ENCODE peak calls at places on chromosomes 13 and 19, in ten cellular contexts. M is A673; A is psoas muscle; Q is fibroblast of lung; U is heart left ventricle; P is AG09309; T is stomach; C is CD8-positive, alpha-beta T cell; O is cardiac muscle cell; W is endothelial cell of umbilical vein. J is an unnamed sample.

GRCh38 chr13:79149210-79149609 is 256.8 kb downstream of the RBM26 start:
- DNase-seq in M (no peak), A (no peak), Q (no peak), U (no peak), P (no peak), T (no peak), C (no peak), O (no peak), W (no peak), J (no peak)

GRCh38 chr13:73060251-73061160 is 1.7 kb downstream of the KLF5 start:
- DNase-seq in M (peak), A (peak), Q (peak), U (peak), P (peak), T (no peak), C (no peak), O (no peak), W (peak), J (no peak)

GRCh38 chr19:6313398-6313969 is 19.9 kb downstream of the ACER1 start:
- DNase-seq in M (no peak), A (no peak), Q (no peak), U (no peak), P (no peak), T (no peak), C (no peak), O (no peak), W (no peak), J (no peak)

GRCh38 chr13:20709782-20710181 is 6.3 kb downstream of the IL17D start:
- DNase-seq in M (no peak), A (no peak), Q (no peak), U (no peak), P (no peak), T (no peak), C (no peak), O (no peak), W (no peak), J (no peak)

GRCh38 chr13:113275387-113275786 is 21.7 kb upstream of the LAMP1 start:
- DNase-seq in M (peak), A (peak), Q (peak), U (no peak), P (peak), T (peak), C (peak), O (peak), W (peak), J (no peak)

GRCh38 chr19:36060430-36060829 is 5.7 kb downstream of the WDR62 start:
- DNase-seq in M (peak), A (peak), Q (peak), U (peak), P (peak), T (peak), C (no peak), O (peak), W (peak), J (no peak)

GRCh38 chr19:4083677-4084546 is 17.2 kb upstream of the ZBTB7A start:
- DNase-seq in M (no peak), A (peak), Q (no peak), U (peak), P (no peak), T (peak), C (peak), O (no peak), W (no peak), J (no peak)

GRCh38 chr19:45645631-45646344 is 6.6 kb upstream of the EML2 start:
- DNase-seq in M (peak), A (peak), Q (peak), U (peak), P (no peak), T (peak), C (peak), O (peak), W (peak), J (peak)

GRCh38 chr19:30227661-30228112 is 144.5 kb upstream of the ZNF536 start:
- DNase-seq in M (peak), A (peak), Q (peak), U (peak), P (no peak), T (peak), C (no peak), O (peak), W (peak), J (peak)

GRCh38 chr19:1038995-1039645 is 787 bp upstream of the ABCA7 start:
- DNase-seq in M (no peak), A (peak), Q (peak), U (no peak), P (no peak), T (no peak), C (no peak), O (no peak), W (no peak), J (no peak)

GRCh38 chr19:18290250-18291018 is 9.0 kb upstream of the JUND start:
- DNase-seq in M (no peak), A (no peak), Q (peak), U (no peak), P (no peak), T (peak), C (peak), O (no peak), W (no peak), J (no peak)

GRCh38 chr13:113534236-113534860 is 43.8 kb upstream of the DCUN1D2 start:
- DNase-seq in M (no peak), A (no peak), Q (no peak), U (no peak), P (no peak), T (no peak), C (no peak), O (no peak), W (no peak), J (no peak)

GRCh38 chr13:51330741-51331140 is 8.8 kb upstream of the SERPINE3 start:
- DNase-seq in M (no peak), A (no peak), Q (peak), U (no peak), P (peak), T (no peak), C (no peak), O (no peak), W (no peak), J (no peak)

GRCh38 chr19:2170219-2170618 is 6.5 kb downstream of the DOT1L start:
- DNase-seq in M (no peak), A (no peak), Q (no peak), U (no peak), P (no peak), T (no peak), C (no peak), O (no peak), W (no peak), J (no peak)

GRCh38 chr13:25064396-25064795 is 31.5 kb upstream of the PABPC3 start:
- DNase-seq in M (no peak), A (no peak), Q (no peak), U (no peak), P (no peak), T (no peak), C (no peak), O (no peak), W (no peak), J (no peak)

GRCh38 chr19:50818859-50819472 is 4.6 kb downstream of the KLK1 start:
- DNase-seq in M (no peak), A (no peak), Q (no peak), U (no peak), P (no peak), T (no peak), C (no peak), O (no peak), W (no peak), J (no peak)

GRCh38 chr13:81957121-81957520 is 1616.2 kb upstream of the SPRY2 start:
- DNase-seq in M (no peak), A (no peak), Q (no peak), U (no peak), P (no peak), T (no peak), C (no peak), O (no peak), W (no peak), J (no peak)

GRCh38 chr13:99442273-99442895 is 58.9 kb upstream of the TM9SF2 start:
- DNase-seq in M (peak), A (no peak), Q (peak), U (no peak), P (no peak), T (peak), C (no peak), O (peak), W (peak), J (no peak)

GRCh38 chr19:18514800-18515682 is 6.8 kb downstream of the ELL start:
- DNase-seq in M (no peak), A (no peak), Q (no peak), U (peak), P (no peak), T (peak), C (no peak), O (peak), W (peak), J (peak)

GRCh38 chr13:79782541-79783216 is 301.7 kb downstream of the NDFIP2 start:
- DNase-seq in M (no peak), A (no peak), Q (peak), U (peak), P (no peak), T (peak), C (no peak), O (peak), W (peak), J (no peak)

GRCh38 chr13:90365130-90365529 is 982.4 kb upstream of the MIR17HG start:
- DNase-seq in M (no peak), A (no peak), Q (peak), U (no peak), P (no peak), T (no peak), C (no peak), O (no peak), W (no peak), J (no peak)

GRCh38 chr13:42907745-42908144 is 84.3 kb downstream of the EPSTI1 start:
- DNase-seq in M (no peak), A (no peak), Q (no peak), U (no peak), P (no peak), T (no peak), C (no peak), O (no peak), W (no peak), J (no peak)

GRCh38 chr19:34317311-34317927 is 47.6 kb upstream of the GPI start:
- DNase-seq in M (peak), A (no peak), Q (peak), U (no peak), P (no peak), T (no peak), C (peak), O (no peak), W (peak), J (no peak)

GRCh38 chr13:79044415-79044814 is 361.6 kb downstream of the RBM26 start:
- DNase-seq in M (no peak), A (no peak), Q (no peak), U (no peak), P (no peak), T (no peak), C (no peak), O (no peak), W (no peak), J (no peak)

GRCh38 chr13:31199849-31200635 is at the start of gene B3GLCT:
- DNase-seq in M (peak), A (peak), Q (peak), U (peak), P (no peak), T (peak), C (peak), O (peak), W (peak), J (peak)

GRCh38 chr19:47573076-47574026 is at the start of gene ZNF541:
- DNase-seq in M (peak), A (peak), Q (peak), U (peak), P (no peak), T (peak), C (peak), O (no peak), W (peak), J (peak)

GRCh38 chr13:52159159-52159982 is at the start of gene NEK3:
- DNase-seq in M (peak), A (peak), Q (peak), U (peak), P (no peak), T (peak), C (peak), O (peak), W (peak), J (peak)

GRCh38 chr19:40465025-40465780 is at the start of gene BLVRB:
- DNase-seq in M (peak), A (no peak), Q (peak), U (no peak), P (peak), T (no peak), C (no peak), O (no peak), W (no peak), J (no peak)

GRCh38 chr19:48926909-48927308 is 6.6 kb upstream of the DHDH start:
- DNase-seq in M (peak), A (no peak), Q (peak), U (no peak), P (peak), T (peak), C (no peak), O (no peak), W (peak), J (peak)

GRCh38 chr13:100196380-100196779 is 107.5 kb downstream of the PCCA start:
- DNase-seq in M (no peak), A (no peak), Q (no peak), U (no peak), P (no peak), T (no peak), C (no peak), O (no peak), W (no peak), J (no peak)

GRCh38 chr19:41427647-41428480 is 690 bp upstream of the B3GNT8 start:
- DNase-seq in M (peak), A (no peak), Q (no peak), U (peak), P (no peak), T (no peak), C (peak), O (peak), W (peak), J (peak)

GRCh38 chr13:29802621-29803020 is 47.8 kb downstream of the UBL3 start:
- DNase-seq in M (no peak), A (no peak), Q (peak), U (no peak), P (no peak), T (no peak), C (no peak), O (no peak), W (no peak), J (no peak)

GRCh38 chr13:40017662-40018262 is 362.3 kb downstream of the COG6 start:
- DNase-seq in M (no peak), A (no peak), Q (no peak), U (no peak), P (no peak), T (no peak), C (no peak), O (no peak), W (no peak), J (no peak)

GRCh38 chr13:106210327-106210726 is 325.1 kb downstream of the EFNB2 start:
- DNase-seq in M (no peak), A (no peak), Q (peak), U (no peak), P (no peak), T (no peak), C (no peak), O (peak), W (no peak), J (no peak)

DNA sequence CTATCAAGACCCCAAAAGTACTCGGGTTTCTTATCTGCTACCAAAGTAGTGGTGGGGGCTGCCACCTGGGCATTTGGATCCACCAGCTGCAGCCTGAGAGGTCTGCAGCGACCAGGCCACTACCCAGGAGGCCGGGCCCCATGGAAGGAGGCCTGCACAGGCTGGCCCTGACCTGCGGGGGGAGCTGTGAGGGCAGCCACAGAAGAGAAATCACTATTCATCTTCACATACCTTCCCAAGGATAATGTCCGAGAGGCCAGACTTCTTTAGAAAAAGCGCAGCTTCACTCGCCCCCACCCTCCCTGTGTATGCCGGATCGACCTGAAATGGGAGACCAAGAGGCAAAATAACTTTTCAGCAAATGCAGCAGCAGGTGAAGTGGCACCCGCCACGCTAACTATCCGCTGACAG is 30.1 kb downstream of the EPS15L1 start:
- DNase-seq in M (peak), A (no peak), Q (no peak), U (no peak), P (no peak), T (no peak), C (no peak), O (peak), W (peak), J (no peak)
- TF ChIP-seq CTCF in M (peak), A (peak), Q (peak), U (peak), P (peak), T (peak), C (peak), O (peak), W (peak), J (no peak)

DNA sequence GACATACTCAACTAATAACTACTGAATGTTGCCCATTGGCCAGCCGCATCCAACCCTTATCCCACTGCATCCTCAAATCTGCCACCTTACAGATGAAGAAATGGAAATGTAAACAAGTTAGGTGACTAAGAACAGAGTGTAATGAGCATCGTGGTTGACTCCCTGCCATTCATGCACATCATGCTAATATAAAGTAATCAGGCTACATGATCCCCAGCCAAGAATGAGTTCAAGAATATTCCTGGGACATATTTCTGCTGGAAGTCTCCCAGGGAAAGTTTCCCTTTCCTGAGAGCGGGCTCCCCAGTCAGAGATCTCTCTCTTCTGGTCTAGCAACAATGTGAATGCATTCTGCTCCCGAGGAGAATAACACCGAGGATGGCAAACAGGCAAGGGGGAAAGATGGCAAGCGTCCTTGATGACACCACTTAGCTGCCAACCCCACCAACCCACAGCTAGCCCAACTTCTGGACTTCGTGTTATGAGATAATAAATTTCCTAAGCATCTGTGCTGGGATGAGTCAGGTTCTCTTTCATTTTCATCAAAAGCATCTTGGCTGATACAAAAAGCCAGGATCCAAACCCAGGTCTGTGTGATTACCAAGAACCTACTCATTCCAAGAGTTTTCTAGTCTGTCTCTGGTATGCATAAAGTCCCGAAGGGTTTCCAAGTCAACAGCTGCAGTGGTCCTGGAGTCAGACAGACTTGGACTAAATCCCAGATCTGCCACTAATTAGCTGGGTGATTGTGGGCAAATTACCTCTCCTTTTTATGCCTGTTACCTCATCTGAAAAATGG is 55.7 kb upstream of the SERP2 start:
- DNase-seq in M (no peak), A (no peak), Q (peak), U (no peak), P (no peak), T (no peak), C (no peak), O (no peak), W (no peak), J (peak)
- H3K4me3 ChIP-seq in M (no peak), A (peak), Q (peak), U (no peak), P (no peak), T (no peak), C (no peak), O (no peak), W (no peak), J (no peak)

GRCh38 chr19:13298565-13299481 is 148.6 kb downstream of the IER2 start:
- DNase-seq in M (no peak), A (no peak), Q (no peak), U (no peak), P (no peak), T (no peak), C (no peak), O (no peak), W (no peak), J (no peak)
- TF ChIP-seq CTCF in M (no peak), A (no peak), Q (no peak), U (no peak), P (no peak), T (no peak), C (no peak), O (no peak), W (no peak), J (no peak)

DNA sequence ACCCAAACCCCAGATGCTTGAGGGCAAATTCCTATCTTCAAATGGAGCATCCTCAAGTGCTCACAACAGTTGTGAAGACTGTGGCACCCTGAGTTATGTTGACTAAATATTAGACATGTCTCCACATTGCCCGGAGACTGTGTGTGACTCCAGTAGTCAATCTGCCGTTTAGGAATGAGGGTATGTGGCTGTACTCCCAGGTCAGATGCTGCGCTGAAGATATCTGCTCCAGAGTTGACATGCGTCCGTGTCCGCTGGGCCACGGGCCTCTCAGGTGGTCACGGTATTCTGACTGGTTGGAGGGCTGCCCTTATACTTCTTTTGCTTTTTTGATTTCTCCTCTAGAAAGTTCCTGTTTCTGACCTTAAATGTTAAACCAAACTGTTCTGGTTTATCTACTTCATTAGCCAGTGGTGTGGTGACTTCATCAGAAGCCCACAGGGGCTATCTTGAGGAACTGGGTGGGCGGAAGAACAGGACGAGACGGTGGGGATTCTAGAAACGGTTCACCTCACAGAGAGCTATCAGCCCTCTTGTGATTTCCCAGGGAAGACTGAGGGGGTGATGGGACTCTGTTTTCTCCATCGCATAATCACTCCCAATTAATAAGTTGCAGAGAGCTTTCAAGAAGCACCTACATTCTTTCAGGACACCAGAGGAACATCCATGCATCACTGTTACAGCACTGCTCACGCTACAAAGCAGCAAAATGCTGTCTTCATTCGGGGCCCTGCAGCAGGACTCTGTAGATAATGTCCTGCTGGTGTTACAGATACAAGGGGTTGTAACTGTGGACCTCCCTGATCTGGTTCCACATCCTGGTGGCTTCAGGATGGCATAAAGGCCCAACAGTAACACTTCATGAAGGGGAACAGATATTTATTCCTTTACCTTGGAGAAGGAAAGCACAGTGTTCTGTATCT is 1.3 kb upstream of the LCP1 start:
- DNase-seq in M (no peak), A (no peak), Q (no peak), U (no peak), P (no peak), T (no peak), C (no peak), O (no peak), W (no peak), J (no peak)
- H3K4me3 ChIP-seq in M (no peak), A (no peak), Q (no peak), U (no peak), P (no peak), T (no peak), C (peak), O (no peak), W (no peak), J (no peak)

J was measured in lower leg skin.